ENCODE peak calls at places on chromosomes 2 and 18, in five cellular contexts. J is adrenal gland, P is HepG2, L is A549, D is ovary. I is an unnamed sample.

GRCh38 chr18:69580107-69580506 is 179.4 kb downstream of the DOK6 start:
- DNase-seq in J (no peak), P (peak; percentile 1), L (no peak), D (no peak), I (no peak)

GRCh38 chr18:77114070-77114563 is 18.5 kb downstream of the MBP start:
- DNase-seq in J (no peak), P (no peak), L (no peak), D (no peak), I (no peak)

GRCh38 chr18:37481058-37481457 is 84.5 kb downstream of the CELF4 start:
- DNase-seq in J (no peak), P (no peak), L (no peak), D (no peak), I (no peak)

GRCh38 chr2:8171608-8172007 is 510.2 kb upstream of the ID2 start:
- DNase-seq in J (no peak), P (no peak), L (no peak), D (no peak), I (no peak)

GRCh38 chr2:46612675-46613074 is 133.3 kb downstream of the TMEM247 start:
- DNase-seq in J (no peak), P (no peak), L (no peak), D (no peak), I (no peak)

GRCh38 chr2:42036940-42037339 is 10.9 kb upstream of the PKDCC start:
- DNase-seq in J (no peak), P (no peak), L (no peak), D (no peak), I (no peak)

GRCh38 chr2:120586507-120587283 is 149.0 kb upstream of the GLI2 start:
- DNase-seq in J (no peak), P (no peak), L (no peak), D (no peak), I (no peak)

GRCh38 chr18:35236964-35237363 is 3.9 kb upstream of the ZNF397 start:
- DNase-seq in J (no peak), P (no peak), L (no peak), D (no peak), I (no peak)

GRCh38 chr2:26011990-26012856 is 21.7 kb upstream of the RAB10 start:
- DNase-seq in J (peak; percentile 91), P (peak; percentile 94), L (peak; percentile 94), D (peak; percentile 4), I (peak; percentile 84)

GRCh38 chr2:11861044-11861443 is 114.6 kb downstream of the LPIN1 start:
- DNase-seq in J (no peak), P (no peak), L (no peak), D (no peak), I (no peak)

GRCh38 chr2:141392517-141393213 is 738.2 kb downstream of the LRP1B start:
- DNase-seq in J (no peak), P (peak; percentile 42), L (peak; percentile 10), D (no peak), I (no peak)

GRCh38 chr2:231604101-231604684 is 11.5 kb downstream of the TEX44 start:
- DNase-seq in J (peak; percentile 79), P (peak; percentile 36), L (peak; percentile 49), D (peak; percentile 78), I (peak; percentile 57)

GRCh38 chr2:215930505-215931233 is 82.7 kb downstream of the MREG start:
- DNase-seq in J (no peak), P (no peak), L (no peak), D (no peak), I (no peak)

GRCh38 chr2:24539258-24539657 is 48.2 kb downstream of the NCOA1 start:
- DNase-seq in J (no peak), P (no peak), L (no peak), D (no peak), I (no peak)

GRCh38 chr2:106307860-106308259 is 113.8 kb upstream of the UXS1 start:
- DNase-seq in J (no peak), P (no peak), L (no peak), D (no peak), I (no peak)

GRCh38 chr2:221318751-221319150 is 253.4 kb downstream of the EPHA4 start:
- DNase-seq in J (no peak), P (no peak), L (no peak), D (no peak), I (no peak)

GRCh38 chr2:7880126-7880525 is 801.7 kb upstream of the ID2 start:
- DNase-seq in J (no peak), P (no peak), L (no peak), D (no peak), I (no peak)

GRCh38 chr2:172580544-172580943 is 24.7 kb downstream of the PDK1 start:
- DNase-seq in J (no peak), P (no peak), L (no peak), D (no peak), I (no peak)

GRCh38 chr2:74741076-74741460 is 87.0 kb downstream of the SEMA4F start:
- DNase-seq in J (no peak), P (no peak), L (peak; percentile 56), D (no peak), I (no peak)

GRCh38 chr2:46893231-46893943 is 22.2 kb downstream of the MCFD2 start:
- DNase-seq in J (no peak), P (no peak), L (no peak), D (no peak), I (no peak)

DNA sequence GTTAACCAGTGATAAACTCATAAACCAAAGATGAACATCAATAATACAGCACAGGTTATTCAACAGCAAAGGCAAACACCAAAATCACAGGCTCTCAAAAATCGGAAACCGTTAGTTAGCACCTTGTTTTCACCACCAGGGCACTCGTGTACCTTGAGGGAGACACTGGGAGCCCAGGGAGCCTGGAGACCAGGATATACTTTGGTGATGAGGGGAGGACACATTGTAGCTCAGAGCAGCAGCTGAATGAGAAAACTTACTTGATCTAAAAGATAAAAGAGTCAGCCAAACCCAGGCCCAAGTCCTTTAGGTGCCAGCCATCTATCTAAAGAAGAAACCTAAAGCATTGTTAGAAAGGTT is 19.4 kb downstream of the BCL11A start:
- DNase-seq in J (no peak), P (no peak), L (no peak), D (no peak), I (no peak)
- H3K27ac ChIP-seq in J (no peak overlapping the region), P (no peak overlapping the region), L (no peak overlapping the region), D (no peak overlapping the region), I (no peak overlapping the region)

GRCh38 chr2:112644155-112644932 is 1.4 kb upstream of the SLC20A1 start:
- DNase-seq in J (no peak), P (peak; percentile 92), L (no peak), D (no peak), I (no peak)
- TF ChIP-seq POLR2A in J (no peak), P (peak; percentile 9), L (no peak), D (no peak), I (no peak)

DNA sequence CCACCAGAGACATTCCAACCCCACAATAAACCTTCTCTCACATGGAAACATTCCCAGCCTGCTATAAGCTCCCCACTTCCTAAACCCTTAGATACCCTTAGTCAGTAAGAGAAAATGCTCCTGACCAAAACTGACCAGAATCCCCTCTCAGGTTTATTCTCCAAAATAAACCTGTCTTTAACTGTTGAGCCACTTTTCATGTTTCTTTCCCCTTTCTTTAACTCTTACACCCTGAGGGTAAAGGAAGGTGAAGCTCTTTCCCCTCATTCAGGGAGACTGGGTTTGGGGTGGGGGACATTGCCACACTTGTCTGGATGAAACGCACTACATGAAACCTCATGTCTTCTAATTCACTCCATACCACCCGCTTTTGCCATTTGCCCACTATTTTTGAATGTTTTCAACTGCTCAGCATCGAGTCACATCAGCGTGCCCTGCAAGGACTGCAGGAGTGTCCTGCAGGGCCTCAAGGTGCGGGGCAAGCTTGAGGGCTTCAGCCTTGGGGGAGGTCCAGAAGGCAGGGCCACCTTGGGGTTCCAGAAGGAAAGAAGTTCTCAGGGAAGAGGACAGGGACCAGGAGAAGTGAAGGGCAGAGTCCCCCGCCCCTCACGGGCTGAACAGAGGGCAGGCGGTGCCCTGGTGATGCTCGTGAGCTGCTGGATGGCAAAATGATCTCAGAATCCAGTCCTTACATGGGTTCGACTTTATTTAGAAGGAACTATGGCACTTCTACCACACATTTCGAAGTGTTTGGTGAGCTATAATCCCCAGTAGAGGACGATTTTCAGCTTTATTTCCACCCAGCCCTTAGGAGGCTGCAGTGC is 4.2 kb upstream of the SP140L start:
- DNase-seq in J (no peak), P (no peak), L (no peak), D (no peak), I (no peak)
- H3K4me1 ChIP-seq in J (peaks cover 3% of the 10 kb centered on the region), P (peaks cover 47% of the 10 kb centered on the region), L (no peaks in the 10 kb centered on the region), D (peaks cover 6% of the 10 kb centered on the region), I (peaks cover 10% of the 10 kb centered on the region)

GRCh38 chr18:79631761-79632446 is 47.7 kb upstream of the CTDP1 start:
- DNase-seq in J (peak; percentile 28), P (no peak), L (no peak), D (no peak), I (no peak)

GRCh38 chr18:79629249-79629558 is 50.4 kb upstream of the CTDP1 start:
- DNase-seq in J (no peak), P (no peak), L (no peak), D (no peak), I (no peak)

GRCh38 chr18:79629606-79630005 is 50.0 kb upstream of the CTDP1 start:
- DNase-seq in J (no peak), P (no peak), L (no peak), D (no peak), I (no peak)

GRCh38 chr18:79631096-79631507 is 48.5 kb upstream of the CTDP1 start:
- DNase-seq in J (peak; percentile 33), P (no peak), L (no peak), D (no peak), I (no peak)

DNA sequence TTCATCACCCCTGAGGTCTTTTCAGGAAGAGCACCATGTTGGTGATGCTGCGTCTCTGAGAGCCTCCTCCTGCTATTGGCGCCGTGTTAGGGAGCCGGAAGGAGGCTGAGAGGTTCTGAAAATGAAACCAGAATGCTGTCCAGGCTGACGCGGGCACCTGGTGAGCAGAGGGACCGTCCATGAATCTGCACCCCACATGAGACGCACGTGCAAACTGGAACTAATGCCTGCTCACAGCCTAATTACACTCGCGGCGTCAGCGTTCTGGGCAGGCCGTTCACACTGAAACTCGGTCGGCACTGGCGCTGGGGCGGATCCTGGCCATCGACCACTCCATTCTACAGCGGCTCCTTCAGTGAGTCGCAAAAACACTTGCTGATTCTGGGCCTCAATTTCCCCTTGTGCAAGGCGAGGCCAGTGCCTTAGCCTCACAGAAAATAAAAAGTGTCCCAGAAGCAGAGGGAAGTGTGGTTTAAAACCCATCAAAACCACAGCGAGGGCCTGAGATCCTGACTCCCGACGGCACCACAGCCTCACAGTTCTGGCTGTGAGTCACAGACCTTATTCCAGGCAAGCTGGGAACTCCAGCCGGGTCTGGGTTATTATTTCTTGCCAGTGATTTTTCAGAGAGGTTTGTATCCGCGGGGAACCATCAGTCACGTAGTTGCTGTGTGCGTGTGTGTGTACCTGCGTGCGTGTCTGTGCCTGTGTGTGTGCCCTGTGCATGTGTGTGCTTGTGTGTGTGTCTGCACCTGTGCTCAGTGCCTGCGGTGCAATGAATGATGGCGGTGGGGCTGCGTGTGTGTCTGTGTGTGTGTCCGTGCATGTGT is 49.1 kb upstream of the CTDP1 start:
- DNase-seq in J (peak; percentile 30), P (no peak), L (no peak), D (peak; percentile 8), I (no peak)
- H3K27ac ChIP-seq in J (no peak overlapping the region), P (no peak overlapping the region), L (no peak overlapping the region), D (no peak overlapping the region), I (no peak overlapping the region)